ENCODE peak calls at places on chromosomes 3 and 15, in seven cellular contexts. Y is H9, X is H1, C is IMR-90, W is mesenchymal stem cell, Z is mesendoderm, I is trophoblast cell. G is an unnamed sample. For H3K4me1, the result is how much of the 10 kb centered on the place peaks cover.

GRCh38 chr3:12296511-12296910 is 7.6 kb downstream of the PPARG start:
- DNase-seq in Y (no peak), X (no peak), C (no peak), W (no peak), Z (no peak), I (no peak), G (peak)

GRCh38 chr15:78339559-78339958 is 594 bp upstream of the CRABP1 start:
- DNase-seq in Y (no peak), X (peak), C (no peak), W (no peak), Z (no peak), I (no peak), G (no peak)

GRCh38 chr3:108001457-108001856 is 89.4 kb downstream of the CD47 start:
- DNase-seq in Y (no peak), X (no peak), C (peak), W (peak), Z (no peak), I (peak), G (no peak)

GRCh38 chr3:55518451-55518850 is 31.3 kb upstream of the WNT5A start:
- DNase-seq in Y (no peak), X (no peak), C (peak), W (no peak), Z (no peak), I (no peak), G (no peak)

GRCh38 chr3:178504128-178504527 is 32.1 kb upstream of the KCNMB2 start:
- DNase-seq in Y (no peak), X (no peak), C (no peak), W (no peak), Z (no peak), I (no peak), G (no peak)

GRCh38 chr3:155934215-155934614 is 63.8 kb downstream of the GMPS start:
- DNase-seq in Y (no peak), X (no peak), C (peak), W (no peak), Z (no peak), I (no peak), G (no peak)

GRCh38 chr3:53618524-53618906 is 124.1 kb downstream of the CACNA1D start:
- DNase-seq in Y (no peak), X (peak), C (no peak), W (no peak), Z (no peak), I (no peak), G (no peak)

GRCh38 chr3:163838769-163839168 is 1239.5 kb downstream of the SI start:
- DNase-seq in Y (peak), X (no peak), C (no peak), W (no peak), Z (peak), I (no peak), G (no peak)

GRCh38 chr15:100901296-100901695 is 17.9 kb upstream of the LRRK1 start:
- DNase-seq in Y (no peak), X (no peak), C (no peak), W (no peak), Z (no peak), I (no peak), G (no peak)

GRCh38 chr15:26015516-26015915 is 152.4 kb upstream of the ATP10A start:
- DNase-seq in Y (no peak), X (no peak), C (no peak), W (no peak), Z (no peak), I (no peak), G (no peak)

GRCh38 chr3:94304953-94305352 is 242.1 kb downstream of the NSUN3 start:
- DNase-seq in Y (no peak), X (no peak), C (no peak), W (no peak), Z (no peak), I (no peak), G (no peak)

GRCh38 chr3:77039606-77040553 is at the start of gene ROBO2:
- DNase-seq in Y (peak), X (peak), C (peak), W (peak), Z (peak), I (no peak), G (peak)

GRCh38 chr3:13581485-13582365 is 32.8 kb downstream of the FBLN2 start:
- DNase-seq in Y (no peak), X (no peak), C (no peak), W (no peak), Z (no peak), I (no peak), G (no peak)

GRCh38 chr3:191566469-191566868 is 105.5 kb downstream of the PYDC2 start:
- DNase-seq in Y (no peak), X (no peak), C (no peak), W (peak), Z (no peak), I (peak), G (no peak)

GRCh38 chr15:65638681-65639089 is 16.9 kb downstream of the SLC24A1 start:
- DNase-seq in Y (no peak), X (no peak), C (peak), W (peak), Z (peak), I (no peak), G (peak)

GRCh38 chr3:107458871-107459270 is 63.9 kb upstream of the BBX start:
- DNase-seq in Y (no peak), X (no peak), C (no peak), W (no peak), Z (no peak), I (no peak), G (no peak)

GRCh38 chr3:23372296-23372695 is 169.2 kb downstream of the UBE2E2 start:
- DNase-seq in Y (no peak), X (no peak), C (no peak), W (peak), Z (peak), I (no peak), G (no peak)

GRCh38 chr3:99544819-99545281 is 93.5 kb upstream of the COL8A1 start:
- DNase-seq in Y (no peak), X (no peak), C (peak), W (peak), Z (no peak), I (peak), G (no peak)

GRCh38 chr15:75042730-75043508 is 19.5 kb downstream of the PPCDC start:
- DNase-seq in Y (peak), X (peak), C (peak), W (peak), Z (peak), I (peak), G (no peak)
- H3K4me1 ChIP-seq in Y (under half), X (under half), C (under half), W (under half), Z (under half), I (under half), G (under half)

DNA sequence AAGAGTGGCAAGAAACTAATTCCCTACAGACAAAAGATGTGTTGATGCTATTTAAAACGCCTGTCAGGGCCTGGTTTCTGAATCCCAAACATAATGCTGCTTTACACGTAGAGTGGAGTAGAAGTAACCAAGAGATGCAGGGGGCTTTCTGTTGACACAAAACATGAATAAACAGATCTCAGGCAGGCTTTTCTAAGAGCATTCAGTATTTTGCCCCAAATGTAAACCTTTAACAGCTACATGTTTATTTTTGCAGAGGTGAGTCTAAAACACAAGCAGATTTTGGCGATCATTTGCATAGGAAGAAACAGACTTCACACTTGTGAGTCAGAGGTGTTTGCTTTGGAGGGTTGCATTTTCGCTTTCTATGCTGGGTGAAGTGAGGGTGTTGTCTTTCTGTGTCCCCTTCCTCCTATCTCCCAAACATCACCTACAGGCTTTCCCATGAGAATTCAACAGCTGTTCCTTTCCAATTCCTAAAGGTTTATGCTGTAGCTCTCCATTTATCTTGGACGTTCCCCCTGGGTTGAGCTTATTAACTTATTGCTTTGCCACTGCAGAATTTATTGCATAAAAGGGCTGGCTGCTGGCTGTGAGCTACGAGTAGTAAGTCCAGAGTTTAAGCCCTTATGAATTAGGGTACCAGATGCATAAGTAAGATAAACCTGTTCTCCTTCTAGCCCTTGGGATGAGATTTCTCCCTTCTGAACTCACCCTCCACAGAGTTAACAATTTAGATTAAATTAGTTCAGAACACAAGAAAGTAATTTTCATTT is 156.7 kb downstream of the DIPK2A start:
- DNase-seq in Y (no peak), X (no peak), C (no peak), W (no peak), Z (peak), I (no peak), G (no peak)
- H3K4me2 ChIP-seq in Y (no peak), X (no peak), C (no peak), W (no peak), Z (no peak), I (no peak), G (no peak)

GRCh38 chr15:80760971-80761370 is 18.2 kb upstream of the CEMIP start:
- DNase-seq in Y (no peak), X (no peak), C (no peak), W (no peak), Z (no peak), I (no peak), G (no peak)
- H3K23ac ChIP-seq in Y (no peak), X (no peak), C (no peak), W (no peak), Z (no peak), I (no peak), G (no peak)

DNA sequence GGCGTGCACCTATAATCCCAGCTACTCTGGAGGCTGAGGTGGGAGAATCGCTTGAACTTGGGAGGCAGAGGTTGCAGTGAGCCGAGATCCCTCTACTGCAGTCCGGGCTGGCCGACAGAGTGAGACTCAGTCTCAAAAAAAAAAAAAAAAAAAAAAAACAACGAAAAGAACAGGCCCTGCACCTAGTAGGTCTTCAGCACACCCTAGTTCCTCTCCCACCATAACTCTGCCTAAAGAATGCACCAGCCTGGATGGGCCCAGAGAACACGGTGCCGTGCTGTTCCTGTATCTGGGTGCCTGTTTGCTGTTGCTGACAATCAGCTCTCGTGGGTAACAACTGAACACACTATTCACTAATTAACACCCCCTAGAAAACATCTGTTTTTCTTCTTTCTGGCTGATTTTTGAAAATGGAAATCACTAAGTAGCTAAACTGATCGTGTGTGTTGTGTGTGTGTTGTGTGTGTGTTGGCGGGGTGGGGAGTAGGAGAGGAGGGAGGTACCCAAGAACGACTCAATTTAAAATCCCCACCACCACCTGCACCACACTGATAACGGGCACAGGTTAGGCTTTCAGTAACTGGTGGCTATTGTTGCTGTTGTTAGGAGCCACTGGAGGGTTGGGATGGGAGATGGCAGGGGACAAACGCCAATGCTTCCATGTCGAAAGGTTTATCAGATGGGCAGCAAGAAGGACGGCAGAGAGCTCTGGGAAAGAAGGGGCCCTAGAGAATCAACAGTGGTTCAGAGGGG is 40.6 kb upstream of the MEX3B start:
- DNase-seq in Y (no peak), X (no peak), C (no peak), W (no peak), Z (no peak), I (no peak), G (no peak)
- H3K4me1 ChIP-seq in Y (under half), X (under half), C (under half), W (under half), Z (under half), I (under half), G (under half)

GRCh38 chr3:152267831-152268500 is 763 bp upstream of the MBNL1 start:
- DNase-seq in Y (no peak), X (no peak), C (no peak), W (no peak), Z (no peak), I (no peak), G (no peak)

GRCh38 chr3:152270944-152271343 is 2.2 kb downstream of the MBNL1 start:
- DNase-seq in Y (no peak), X (no peak), C (no peak), W (no peak), Z (no peak), I (no peak), G (no peak)

GRCh38 chr3:152270145-152270870 is 1.6 kb downstream of the MBNL1 start:
- DNase-seq in Y (no peak), X (no peak), C (no peak), W (peak), Z (no peak), I (no peak), G (no peak)

GRCh38 chr3:152268501-152269422 is at the start of gene MBNL1:
- DNase-seq in Y (peak), X (peak), C (peak), W (peak), Z (peak), I (peak), G (peak)

GRCh38 chr3:152269423-152270144 is 855 bp downstream of the MBNL1 start:
- DNase-seq in Y (peak), X (no peak), C (peak), W (peak), Z (peak), I (peak), G (no peak)
- H3K4me2 ChIP-seq in Y (peak), X (peak), C (peak), W (peak), Z (peak), I (peak), G (peak)

DNA sequence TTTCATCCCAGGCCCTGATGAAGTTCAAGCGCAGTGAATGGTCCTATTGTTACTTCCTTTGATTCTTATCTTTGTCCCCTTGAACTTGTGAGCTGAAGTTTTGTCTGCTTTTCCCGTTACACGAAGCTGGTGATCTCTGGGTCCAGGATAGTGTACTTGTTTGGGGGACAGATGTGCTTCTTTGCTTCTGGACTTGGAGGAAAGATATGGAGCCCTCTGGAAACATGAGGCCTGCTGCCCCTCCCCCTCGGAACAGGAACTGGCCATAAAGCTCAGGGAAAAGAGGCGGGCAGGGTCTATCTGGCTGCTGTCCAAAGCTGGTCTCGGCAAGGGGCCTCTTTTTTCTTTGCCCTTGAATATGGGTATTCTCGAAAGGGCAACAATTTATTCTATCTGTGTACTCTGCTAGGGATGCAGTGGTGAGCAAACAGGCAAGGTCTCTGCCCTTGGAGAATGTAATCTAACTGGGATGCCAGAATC is 47.6 kb downstream of the IDH2 start:
- DNase-seq in Y (no peak), X (no peak), C (no peak), W (no peak), Z (no peak), I (no peak), G (no peak)
- H3K23ac ChIP-seq in Y (no peak), X (no peak), C (no peak), W (no peak), Z (no peak), I (no peak), G (no peak)

GRCh38 chr3:152589644-152590043 is 245.3 kb upstream of the P2RY1 start:
- DNase-seq in Y (no peak), X (no peak), C (no peak), W (no peak), Z (no peak), I (no peak), G (no peak)
- H3K4me1 ChIP-seq in Y (under half), X (under half), C (under half), W (under half), Z (under half), I (under half), G (under half)

G was measured in neuronal stem cell.